ENCODE peak calls at places on chromosomes 5 and 9, in seven cellular contexts. H is HTR-8/SVneo, M is small intestine, T is A172, U is Calu3, Q is NAMALWA, B is suprapubic skin. S is an unnamed sample.

GRCh38 chr5:154729613-154730012 is 25.6 kb upstream of the LARP1 start:
- DNase-seq in U (peak; percentile 58), Q (no peak), M (no peak), T (no peak), H (no peak), B (no peak), S (peak; percentile 39)

GRCh38 chr9:118618091-118618490 is 751.1 kb downstream of the BRINP1 start:
- DNase-seq in U (no peak), T (peak; percentile 23), H (no peak), B (no peak), Q (no peak), M (no peak), S (no peak)

GRCh38 chr5:74514888-74515551 is 125.5 kb downstream of the ENC1 start:
- DNase-seq in T (no peak), B (no peak), U (no peak), Q (no peak), H (no peak), M (no peak), S (no peak)

GRCh38 chr9:16496908-16497307 is 373.6 kb downstream of the BNC2 start:
- DNase-seq in B (no peak), H (no peak), T (no peak), M (no peak), U (no peak), Q (no peak), S (no peak)

GRCh38 chr9:133112361-133113026 is 8.5 kb downstream of the RALGDS start:
- DNase-seq in H (no peak), U (no peak), B (peak; percentile 85), M (no peak), Q (peak; percentile 38), T (peak; percentile 70), S (peak; percentile 81)

GRCh38 chr9:121261107-121261460 is 6.9 kb upstream of the GSN start:
- DNase-seq in T (peak; percentile 19), Q (no peak), U (no peak), H (no peak), M (no peak), B (no peak), S (no peak)

GRCh38 chr5:177020033-177020432 is 2.5 kb upstream of the ZNF346 start:
- DNase-seq in T (no peak), M (no peak), Q (no peak), U (no peak), B (no peak), H (no peak), S (no peak)

GRCh38 chr5:2751592-2752021 is at the start of gene IRX2:
- DNase-seq in Q (no peak), U (no peak), H (no peak), B (peak; percentile 92), M (peak; percentile 61), T (no peak), S (peak; percentile 78)

GRCh38 chr5:56638768-56639238 is 176.5 kb upstream of the MAP3K1 start:
- DNase-seq in B (no peak), Q (no peak), H (no peak), U (peak; percentile 37), M (no peak), T (no peak), S (peak; percentile 36)

GRCh38 chr9:109277451-109277850 is 43.4 kb downstream of the EPB41L4B start:
- DNase-seq in T (no peak), U (no peak), M (peak; percentile 62), Q (no peak), H (no peak), B (no peak), S (peak; percentile 74)

GRCh38 chr9:88326936-88327335 is 61.3 kb upstream of the SPIN1 start:
- DNase-seq in Q (no peak), H (no peak), U (no peak), B (no peak), T (no peak), M (peak; percentile 20), S (no peak)

GRCh38 chr9:129383005-129383414 is 204.9 kb upstream of the IER5L start:
- DNase-seq in B (peak; percentile 80), H (no peak), Q (no peak), M (peak; percentile 79), T (no peak), U (peak; percentile 68), S (peak; percentile 93)